ENCODE peak calls at places on chromosomes 5 and 9, in five cellular contexts. One of them, this sample, is unnamed.

GRCh38 chr9:98637381-98637780 is 71.4 kb downstream of the GABBR2 start:
- DNase-seq in K562: no peak
- DNase-seq in A549: no peak
- DNase-seq in H1: no peak
- DNase-seq in HepG2: no peak
- DNase-seq in this sample: no peak

GRCh38 chr5:135242496-135243193 is 156.4 kb downstream of the MACROH2A1 start:
- DNase-seq in K562: no peak
- DNase-seq in H1: no peak
- DNase-seq in A549: no peak
- DNase-seq in HepG2: no peak
- DNase-seq in this sample: no peak

GRCh38 chr9:127066775-127067111 is 55.7 kb downstream of the ANGPTL2 start:
- DNase-seq in K562: no peak
- DNase-seq in H1: no peak
- DNase-seq in HepG2: no peak
- DNase-seq in A549: no peak
- DNase-seq in this sample: no peak

GRCh38 chr9:124593080-124594058 is 86.2 kb upstream of the NR5A1 start:
- DNase-seq in A549: no peak
- DNase-seq in HepG2: no peak
- DNase-seq in K562: peak; percentile 54
- DNase-seq in H1: peak; percentile 71
- DNase-seq in this sample: peak; percentile 31

GRCh38 chr9:88322906-88323566 is 65.2 kb upstream of the SPIN1 start:
- DNase-seq in A549: no peak
- DNase-seq in H1: no peak
- DNase-seq in HepG2: no peak
- DNase-seq in K562: no peak
- DNase-seq in this sample: no peak

GRCh38 chr5:139852696-139853095 is 57.1 kb downstream of the PSD2 start:
- DNase-seq in HepG2: no peak
- DNase-seq in A549: no peak
- DNase-seq in K562: no peak
- DNase-seq in H1: no peak
- DNase-seq in this sample: no peak

GRCh38 chr9:110429453-110429852 is 91.8 kb upstream of the TXNDC8 start:
- DNase-seq in K562: no peak
- DNase-seq in HepG2: no peak
- DNase-seq in A549: no peak
- DNase-seq in H1: no peak
- DNase-seq in this sample: no peak

GRCh38 chr5:78530342-78531096 is 118.1 kb downstream of the LHFPL2 start:
- DNase-seq in K562: peak; percentile 80
- DNase-seq in A549: peak; percentile 33
- DNase-seq in H1: no peak
- DNase-seq in HepG2: no peak
- DNase-seq in this sample: no peak

GRCh38 chr9:8278048-8278447 is 478.5 kb upstream of the DMAC1 start:
- DNase-seq in HepG2: no peak
- DNase-seq in K562: no peak
- DNase-seq in A549: no peak
- DNase-seq in H1: no peak
- DNase-seq in this sample: no peak

GRCh38 chr9:129495422-129496186 is 125.3 kb downstream of the C9orf50 start:
- DNase-seq in A549: peak; percentile 95
- DNase-seq in HepG2: peak; percentile 86
- DNase-seq in K562: peak; percentile 92
- DNase-seq in H1: peak; percentile 87
- DNase-seq in this sample: peak; percentile 97

GRCh38 chr5:83428890-83429289 is 42.7 kb upstream of the VCAN start:
- DNase-seq in HepG2: no peak
- DNase-seq in K562: no peak
- DNase-seq in A549: no peak
- DNase-seq in H1: no peak
- DNase-seq in this sample: no peak

GRCh38 chr5:83433891-83434290 is 37.7 kb upstream of the VCAN start:
- DNase-seq in A549: no peak
- DNase-seq in K562: no peak
- DNase-seq in HepG2: no peak
- DNase-seq in H1: no peak
- DNase-seq in this sample: no peak

GRCh38 chr5:83426855-83427254 is 44.7 kb upstream of the VCAN start:
- DNase-seq in K562: no peak
- DNase-seq in H1: no peak
- DNase-seq in HepG2: no peak
- DNase-seq in A549: no peak
- DNase-seq in this sample: no peak

GRCh38 chr5:83428126-83428525 is 43.4 kb upstream of the VCAN start:
- DNase-seq in HepG2: peak; percentile 6
- DNase-seq in H1: no peak
- DNase-seq in A549: no peak
- DNase-seq in K562: no peak
- DNase-seq in this sample: no peak

GRCh38 chr5:83430130-83431010 is 41.2 kb upstream of the VCAN start:
- DNase-seq in HepG2: peak; percentile 61
- DNase-seq in K562: peak; percentile 79
- DNase-seq in A549: peak; percentile 14
- DNase-seq in H1: peak; percentile 56
- DNase-seq in this sample: peak; percentile 74
- TF ChIP-seq USF2 in HepG2: no peak
- TF ChIP-seq USF2 in K562: no peak
- TF ChIP-seq USF2 in A549: no peak
- TF ChIP-seq USF2 in H1: no peak
- TF ChIP-seq USF2 in this sample: no peak

DNA sequence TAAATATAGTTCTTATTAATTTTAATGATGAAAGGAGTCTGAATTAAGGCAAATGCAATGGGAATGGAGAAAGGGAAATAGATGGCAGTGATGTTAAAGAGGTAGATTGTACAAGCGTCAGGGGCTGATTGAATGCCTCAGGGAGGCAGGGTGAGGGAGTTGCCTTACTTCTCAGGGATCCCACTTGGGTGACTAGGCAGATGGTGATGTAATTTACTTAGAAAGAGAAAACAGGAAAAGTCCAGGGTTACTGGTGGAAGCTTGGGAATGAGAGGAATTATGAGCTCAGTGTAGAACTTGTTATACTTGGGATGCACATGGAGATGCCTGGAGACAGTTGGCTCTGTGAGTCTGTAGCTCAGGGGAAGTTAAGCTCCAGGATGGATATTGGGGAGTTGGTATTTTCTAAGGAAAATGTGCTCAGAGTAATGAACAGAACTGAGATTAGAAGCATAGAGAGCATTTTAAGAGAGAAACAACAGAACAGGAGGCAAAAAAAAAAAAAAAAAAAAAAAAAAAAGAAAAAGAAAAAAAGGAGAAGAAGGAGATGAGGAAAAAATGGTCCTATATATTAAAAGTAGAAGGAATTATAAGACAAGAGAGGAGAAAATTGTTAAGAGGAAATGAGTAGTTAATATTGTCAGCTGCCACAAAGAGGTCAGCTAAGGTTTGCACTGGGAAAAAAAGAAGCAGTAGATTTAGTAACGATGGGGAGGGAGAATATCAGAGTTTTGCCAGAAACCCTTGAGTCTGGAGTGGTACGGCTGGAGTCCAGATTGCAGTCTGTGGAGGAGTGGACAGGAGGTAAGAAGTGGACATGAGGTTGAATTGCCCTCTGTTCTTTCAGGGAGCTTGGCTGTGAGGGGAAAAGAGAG is 88.0 kb upstream of the ELL2 start:
- DNase-seq in A549: no peak
- DNase-seq in HepG2: no peak
- DNase-seq in K562: peak; percentile 30
- DNase-seq in H1: no peak
- DNase-seq in this sample: no peak
- TF ChIP-seq JUN in A549: no peak
- TF ChIP-seq JUN in HepG2: no peak
- TF ChIP-seq JUN in K562: no peak
- TF ChIP-seq JUN in H1: no peak
- TF ChIP-seq JUN in this sample: no peak

GRCh38 chr5:17302590-17302989 is 85.2 kb downstream of the BASP1 start:
- DNase-seq in H1: no peak
- DNase-seq in HepG2: no peak
- DNase-seq in A549: no peak
- DNase-seq in K562: no peak
- DNase-seq in this sample: no peak
- TF ChIP-seq USF2 in H1: no peak
- TF ChIP-seq USF2 in HepG2: no peak
- TF ChIP-seq USF2 in A549: no peak
- TF ChIP-seq USF2 in K562: no peak
- TF ChIP-seq USF2 in this sample: no peak

DNA sequence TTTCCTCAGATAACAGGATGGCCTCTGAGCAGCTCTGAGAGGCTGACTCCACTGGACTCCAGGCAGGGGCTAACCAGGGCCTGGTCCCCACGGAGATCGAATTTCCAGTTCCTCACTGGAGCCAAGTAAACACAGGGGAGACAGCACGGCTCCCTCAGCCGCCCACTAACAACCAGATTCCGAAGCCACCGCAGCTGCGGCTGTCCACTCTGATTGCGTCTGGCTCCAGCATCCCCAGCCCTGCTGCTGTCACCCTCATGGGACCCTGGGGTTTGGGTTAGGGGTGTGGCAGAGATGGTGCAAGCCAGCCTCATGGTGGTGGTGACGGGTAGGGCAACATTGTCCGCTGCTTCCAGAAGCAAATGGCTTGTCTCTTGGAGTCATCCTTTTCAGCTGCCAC is 172.6 kb downstream of the RGS3 start:
- DNase-seq in H1: no peak
- DNase-seq in A549: no peak
- DNase-seq in K562: no peak
- DNase-seq in HepG2: peak; percentile 55
- DNase-seq in this sample: peak; percentile 12
- TF ChIP-seq JUN in H1: no peak
- TF ChIP-seq JUN in A549: no peak
- TF ChIP-seq JUN in K562: no peak
- TF ChIP-seq JUN in HepG2: no peak
- TF ChIP-seq JUN in this sample: no peak

GRCh38 chr9:135609366-135609955 is 29.9 kb downstream of the GLT6D1 start:
- DNase-seq in H1: no peak
- DNase-seq in K562: no peak
- DNase-seq in HepG2: no peak
- DNase-seq in A549: no peak
- DNase-seq in this sample: no peak
- TF ChIP-seq USF2 in H1: no peak
- TF ChIP-seq USF2 in K562: no peak
- TF ChIP-seq USF2 in HepG2: no peak
- TF ChIP-seq USF2 in A549: no peak
- TF ChIP-seq USF2 in this sample: no peak

This sample was measured in WTC11.